ENCODE peak calls at places on chromosome 20, in five cellular contexts. One of them, this sample, is unnamed.

GRCh38 chr20:38579219-38579618 is 1.8 kb upstream of the ADIG start:
- DNase-seq in stimulated activated CD8-positive, alpha-beta memory T cell treated with anti-CD3 and anti-CD28 coated beads, Interleukin-4, amount 100 ng/mL, for 24 hours: no peak
- DNase-seq in psoas muscle: no peak
- DNase-seq in naive B cell: no peak
- DNase-seq in Jurkat, Clone E6-1: no peak
- DNase-seq in this sample: no peak

GRCh38 chr20:48421547-48421946 is 406.3 kb downstream of the PREX1 start:
- DNase-seq in Jurkat, Clone E6-1: no peak
- DNase-seq in stimulated activated CD8-positive, alpha-beta memory T cell treated with anti-CD3 and anti-CD28 coated beads, Interleukin-4, amount 100 ng/mL, for 24 hours: no peak
- DNase-seq in naive B cell: no peak
- DNase-seq in psoas muscle: no peak
- DNase-seq in this sample: no peak

GRCh38 chr20:47272893-47273590 is 83.5 kb downstream of the ZMYND8 start:
- DNase-seq in psoas muscle: no peak
- DNase-seq in naive B cell: peak
- DNase-seq in Jurkat, Clone E6-1: peak
- DNase-seq in stimulated activated CD8-positive, alpha-beta memory T cell treated with anti-CD3 and anti-CD28 coated beads, Interleukin-4, amount 100 ng/mL, for 24 hours: peak
- DNase-seq in this sample: peak

GRCh38 chr20:57810511-57811372 is 100.9 kb upstream of the PMEPA1 start:
- DNase-seq in naive B cell: no peak
- DNase-seq in stimulated activated CD8-positive, alpha-beta memory T cell treated with anti-CD3 and anti-CD28 coated beads, Interleukin-4, amount 100 ng/mL, for 24 hours: no peak
- DNase-seq in psoas muscle: no peak
- DNase-seq in Jurkat, Clone E6-1: no peak
- DNase-seq in this sample: no peak

GRCh38 chr20:22513574-22513973 is 70.8 kb downstream of the FOXA2 start:
- DNase-seq in stimulated activated CD8-positive, alpha-beta memory T cell treated with anti-CD3 and anti-CD28 coated beads, Interleukin-4, amount 100 ng/mL, for 24 hours: no peak
- DNase-seq in psoas muscle: no peak
- DNase-seq in Jurkat, Clone E6-1: no peak
- DNase-seq in naive B cell: no peak
- DNase-seq in this sample: no peak

GRCh38 chr20:39986231-39986904 is 702.7 kb downstream of the MAFB start:
- DNase-seq in naive B cell: no peak
- DNase-seq in Jurkat, Clone E6-1: no peak
- DNase-seq in stimulated activated CD8-positive, alpha-beta memory T cell treated with anti-CD3 and anti-CD28 coated beads, Interleukin-4, amount 100 ng/mL, for 24 hours: no peak
- DNase-seq in psoas muscle: peak
- DNase-seq in this sample: no peak

GRCh38 chr20:16922834-16923233 is 174.7 kb downstream of the OTOR start:
- DNase-seq in naive B cell: no peak
- DNase-seq in psoas muscle: no peak
- DNase-seq in stimulated activated CD8-positive, alpha-beta memory T cell treated with anti-CD3 and anti-CD28 coated beads, Interleukin-4, amount 100 ng/mL, for 24 hours: no peak
- DNase-seq in Jurkat, Clone E6-1: no peak
- DNase-seq in this sample: no peak

GRCh38 chr20:50548396-50548795 is 38.2 kb downstream of the PTPN1 start:
- DNase-seq in naive B cell: no peak
- DNase-seq in psoas muscle: no peak
- DNase-seq in stimulated activated CD8-positive, alpha-beta memory T cell treated with anti-CD3 and anti-CD28 coated beads, Interleukin-4, amount 100 ng/mL, for 24 hours: no peak
- DNase-seq in Jurkat, Clone E6-1: no peak
- DNase-seq in this sample: no peak

GRCh38 chr20:5822569-5822968 is 72.4 kb downstream of the SHLD1 start:
- DNase-seq in Jurkat, Clone E6-1: no peak
- DNase-seq in naive B cell: peak
- DNase-seq in stimulated activated CD8-positive, alpha-beta memory T cell treated with anti-CD3 and anti-CD28 coated beads, Interleukin-4, amount 100 ng/mL, for 24 hours: no peak
- DNase-seq in psoas muscle: no peak
- DNase-seq in this sample: no peak

GRCh38 chr20:32325706-32326506 is 32.2 kb upstream of the ASXL1 start:
- DNase-seq in Jurkat, Clone E6-1: no peak
- DNase-seq in stimulated activated CD8-positive, alpha-beta memory T cell treated with anti-CD3 and anti-CD28 coated beads, Interleukin-4, amount 100 ng/mL, for 24 hours: no peak
- DNase-seq in psoas muscle: no peak
- DNase-seq in naive B cell: no peak
- DNase-seq in this sample: no peak

GRCh38 chr20:37804584-37805566 is 98.1 kb upstream of the VSTM2L start:
- DNase-seq in stimulated activated CD8-positive, alpha-beta memory T cell treated with anti-CD3 and anti-CD28 coated beads, Interleukin-4, amount 100 ng/mL, for 24 hours: no peak
- DNase-seq in naive B cell: peak
- DNase-seq in psoas muscle: no peak
- DNase-seq in Jurkat, Clone E6-1: no peak
- DNase-seq in this sample: no peak

GRCh38 chr20:49270177-49270576 is 7.7 kb downstream of the ZNFX1 start:
- DNase-seq in psoas muscle: no peak
- DNase-seq in naive B cell: no peak
- DNase-seq in Jurkat, Clone E6-1: no peak
- DNase-seq in stimulated activated CD8-positive, alpha-beta memory T cell treated with anti-CD3 and anti-CD28 coated beads, Interleukin-4, amount 100 ng/mL, for 24 hours: no peak
- DNase-seq in this sample: no peak

GRCh38 chr20:44034451-44034850 is 119.8 kb downstream of the TOX2 start:
- DNase-seq in naive B cell: no peak
- DNase-seq in Jurkat, Clone E6-1: no peak
- DNase-seq in psoas muscle: no peak
- DNase-seq in stimulated activated CD8-positive, alpha-beta memory T cell treated with anti-CD3 and anti-CD28 coated beads, Interleukin-4, amount 100 ng/mL, for 24 hours: no peak
- DNase-seq in this sample: peak

GRCh38 chr20:33316343-33316742 is 33.3 kb downstream of the BPIFB1 start:
- DNase-seq in Jurkat, Clone E6-1: no peak
- DNase-seq in naive B cell: no peak
- DNase-seq in stimulated activated CD8-positive, alpha-beta memory T cell treated with anti-CD3 and anti-CD28 coated beads, Interleukin-4, amount 100 ng/mL, for 24 hours: no peak
- DNase-seq in psoas muscle: no peak
- DNase-seq in this sample: no peak

GRCh38 chr20:50992733-50993457 is 30.0 kb downstream of the KCNG1 start:
- DNase-seq in stimulated activated CD8-positive, alpha-beta memory T cell treated with anti-CD3 and anti-CD28 coated beads, Interleukin-4, amount 100 ng/mL, for 24 hours: peak
- DNase-seq in naive B cell: peak
- DNase-seq in psoas muscle: no peak
- DNase-seq in Jurkat, Clone E6-1: peak
- DNase-seq in this sample: peak

GRCh38 chr20:16393836-16394235 is 179.4 kb downstream of the KIF16B start:
- DNase-seq in naive B cell: no peak
- DNase-seq in Jurkat, Clone E6-1: no peak
- DNase-seq in psoas muscle: no peak
- DNase-seq in stimulated activated CD8-positive, alpha-beta memory T cell treated with anti-CD3 and anti-CD28 coated beads, Interleukin-4, amount 100 ng/mL, for 24 hours: no peak
- DNase-seq in this sample: no peak

GRCh38 chr20:51732454-51732791 is 35.8 kb downstream of the ATP9A start:
- DNase-seq in naive B cell: no peak
- DNase-seq in stimulated activated CD8-positive, alpha-beta memory T cell treated with anti-CD3 and anti-CD28 coated beads, Interleukin-4, amount 100 ng/mL, for 24 hours: no peak
- DNase-seq in Jurkat, Clone E6-1: no peak
- DNase-seq in psoas muscle: no peak
- DNase-seq in this sample: no peak

GRCh38 chr20:21099653-21100589 is 6.2 kb downstream of the LINC00237 start:
- DNase-seq in naive B cell: peak
- DNase-seq in Jurkat, Clone E6-1: peak
- DNase-seq in psoas muscle: peak
- DNase-seq in stimulated activated CD8-positive, alpha-beta memory T cell treated with anti-CD3 and anti-CD28 coated beads, Interleukin-4, amount 100 ng/mL, for 24 hours: no peak
- DNase-seq in this sample: no peak

GRCh38 chr20:17875106-17875980 is 93.3 kb downstream of the SNX5 start:
- DNase-seq in Jurkat, Clone E6-1: no peak
- DNase-seq in naive B cell: no peak
- DNase-seq in psoas muscle: peak
- DNase-seq in stimulated activated CD8-positive, alpha-beta memory T cell treated with anti-CD3 and anti-CD28 coated beads, Interleukin-4, amount 100 ng/mL, for 24 hours: no peak
- DNase-seq in this sample: no peak

GRCh38 chr20:24063100-24063499 is 74.5 kb upstream of the GGTLC1 start:
- DNase-seq in stimulated activated CD8-positive, alpha-beta memory T cell treated with anti-CD3 and anti-CD28 coated beads, Interleukin-4, amount 100 ng/mL, for 24 hours: no peak
- DNase-seq in Jurkat, Clone E6-1: no peak
- DNase-seq in psoas muscle: no peak
- DNase-seq in naive B cell: no peak
- DNase-seq in this sample: no peak

GRCh38 chr20:50191566-50192363 is 1.1 kb downstream of the CEBPB start:
- DNase-seq in stimulated activated CD8-positive, alpha-beta memory T cell treated with anti-CD3 and anti-CD28 coated beads, Interleukin-4, amount 100 ng/mL, for 24 hours: peak
- DNase-seq in naive B cell: peak
- DNase-seq in psoas muscle: peak
- DNase-seq in Jurkat, Clone E6-1: peak
- DNase-seq in this sample: peak

GRCh38 chr20:58310291-58310782 is 822 bp downstream of the RAB22A start:
- DNase-seq in psoas muscle: no peak
- DNase-seq in naive B cell: peak
- DNase-seq in Jurkat, Clone E6-1: no peak
- DNase-seq in stimulated activated CD8-positive, alpha-beta memory T cell treated with anti-CD3 and anti-CD28 coated beads, Interleukin-4, amount 100 ng/mL, for 24 hours: no peak
- DNase-seq in this sample: no peak

GRCh38 chr20:5524886-5525285 is 208.1 kb upstream of the PROKR2 start:
- DNase-seq in naive B cell: no peak
- DNase-seq in psoas muscle: no peak
- DNase-seq in Jurkat, Clone E6-1: peak
- DNase-seq in stimulated activated CD8-positive, alpha-beta memory T cell treated with anti-CD3 and anti-CD28 coated beads, Interleukin-4, amount 100 ng/mL, for 24 hours: no peak
- DNase-seq in this sample: no peak

GRCh38 chr20:59560588-59561227 is 43.6 kb upstream of the PHACTR3 start:
- DNase-seq in psoas muscle: no peak
- DNase-seq in naive B cell: no peak
- DNase-seq in Jurkat, Clone E6-1: peak
- DNase-seq in stimulated activated CD8-positive, alpha-beta memory T cell treated with anti-CD3 and anti-CD28 coated beads, Interleukin-4, amount 100 ng/mL, for 24 hours: no peak
- DNase-seq in this sample: no peak

GRCh38 chr20:59204201-59204894 is 40.7 kb downstream of the ZNF831 start:
- DNase-seq in psoas muscle: no peak
- DNase-seq in naive B cell: no peak
- DNase-seq in stimulated activated CD8-positive, alpha-beta memory T cell treated with anti-CD3 and anti-CD28 coated beads, Interleukin-4, amount 100 ng/mL, for 24 hours: no peak
- DNase-seq in Jurkat, Clone E6-1: no peak
- DNase-seq in this sample: no peak

GRCh38 chr20:64232794-64233193 is 22.8 kb upstream of the PCMTD2 start:
- DNase-seq in Jurkat, Clone E6-1: peak
- DNase-seq in psoas muscle: peak
- DNase-seq in stimulated activated CD8-positive, alpha-beta memory T cell treated with anti-CD3 and anti-CD28 coated beads, Interleukin-4, amount 100 ng/mL, for 24 hours: no peak
- DNase-seq in naive B cell: no peak
- DNase-seq in this sample: peak

GRCh38 chr20:62562831-62563230 is 79.5 kb upstream of the SLCO4A1 start:
- DNase-seq in psoas muscle: peak
- DNase-seq in Jurkat, Clone E6-1: no peak
- DNase-seq in stimulated activated CD8-positive, alpha-beta memory T cell treated with anti-CD3 and anti-CD28 coated beads, Interleukin-4, amount 100 ng/mL, for 24 hours: no peak
- DNase-seq in naive B cell: no peak
- DNase-seq in this sample: no peak

GRCh38 chr20:58294497-58295455 is 14.7 kb upstream of the RAB22A start:
- DNase-seq in psoas muscle: no peak
- DNase-seq in naive B cell: no peak
- DNase-seq in Jurkat, Clone E6-1: no peak
- DNase-seq in stimulated activated CD8-positive, alpha-beta memory T cell treated with anti-CD3 and anti-CD28 coated beads, Interleukin-4, amount 100 ng/mL, for 24 hours: no peak
- DNase-seq in this sample: no peak

GRCh38 chr20:49276895-49277785 is 717 bp downstream of the ZNFX1 start:
- DNase-seq in Jurkat, Clone E6-1: no peak
- DNase-seq in stimulated activated CD8-positive, alpha-beta memory T cell treated with anti-CD3 and anti-CD28 coated beads, Interleukin-4, amount 100 ng/mL, for 24 hours: peak
- DNase-seq in psoas muscle: peak
- DNase-seq in naive B cell: no peak
- DNase-seq in this sample: peak

GRCh38 chr20:45336530-45337366 is 11.5 kb downstream of the SDC4 start:
- DNase-seq in Jurkat, Clone E6-1: no peak
- DNase-seq in stimulated activated CD8-positive, alpha-beta memory T cell treated with anti-CD3 and anti-CD28 coated beads, Interleukin-4, amount 100 ng/mL, for 24 hours: no peak
- DNase-seq in naive B cell: no peak
- DNase-seq in psoas muscle: peak
- DNase-seq in this sample: no peak

GRCh38 chr20:48131581-48131980 is 346.3 kb upstream of the SULF2 start:
- DNase-seq in stimulated activated CD8-positive, alpha-beta memory T cell treated with anti-CD3 and anti-CD28 coated beads, Interleukin-4, amount 100 ng/mL, for 24 hours: no peak
- DNase-seq in psoas muscle: no peak
- DNase-seq in naive B cell: no peak
- DNase-seq in Jurkat, Clone E6-1: no peak
- DNase-seq in this sample: no peak

GRCh38 chr20:59566631-59567524 is 37.5 kb upstream of the PHACTR3 start:
- DNase-seq in Jurkat, Clone E6-1: no peak
- DNase-seq in psoas muscle: no peak
- DNase-seq in naive B cell: no peak
- DNase-seq in stimulated activated CD8-positive, alpha-beta memory T cell treated with anti-CD3 and anti-CD28 coated beads, Interleukin-4, amount 100 ng/mL, for 24 hours: no peak
- DNase-seq in this sample: no peak

GRCh38 chr20:22623211-22623610 is 38.8 kb upstream of the FOXA2 start:
- DNase-seq in naive B cell: no peak
- DNase-seq in psoas muscle: no peak
- DNase-seq in stimulated activated CD8-positive, alpha-beta memory T cell treated with anti-CD3 and anti-CD28 coated beads, Interleukin-4, amount 100 ng/mL, for 24 hours: no peak
- DNase-seq in Jurkat, Clone E6-1: no peak
- DNase-seq in this sample: no peak

GRCh38 chr20:62449951-62450815 is 22.8 kb upstream of the RBBP8NL start:
- DNase-seq in stimulated activated CD8-positive, alpha-beta memory T cell treated with anti-CD3 and anti-CD28 coated beads, Interleukin-4, amount 100 ng/mL, for 24 hours: no peak
- DNase-seq in naive B cell: no peak
- DNase-seq in Jurkat, Clone E6-1: no peak
- DNase-seq in psoas muscle: no peak
- DNase-seq in this sample: no peak

GRCh38 chr20:48819813-48820648 is 7.8 kb downstream of the PREX1 start:
- DNase-seq in stimulated activated CD8-positive, alpha-beta memory T cell treated with anti-CD3 and anti-CD28 coated beads, Interleukin-4, amount 100 ng/mL, for 24 hours: no peak
- DNase-seq in Jurkat, Clone E6-1: no peak
- DNase-seq in naive B cell: no peak
- DNase-seq in psoas muscle: no peak
- DNase-seq in this sample: no peak

GRCh38 chr20:57662028-57662312 is 41.7 kb upstream of the ZBP1 start:
- DNase-seq in naive B cell: no peak
- DNase-seq in Jurkat, Clone E6-1: no peak
- DNase-seq in psoas muscle: no peak
- DNase-seq in stimulated activated CD8-positive, alpha-beta memory T cell treated with anti-CD3 and anti-CD28 coated beads, Interleukin-4, amount 100 ng/mL, for 24 hours: no peak
- DNase-seq in this sample: no peak

GRCh38 chr20:13953227-13953626 is 37.2 kb downstream of the SEL1L2 start:
- DNase-seq in stimulated activated CD8-positive, alpha-beta memory T cell treated with anti-CD3 and anti-CD28 coated beads, Interleukin-4, amount 100 ng/mL, for 24 hours: no peak
- DNase-seq in Jurkat, Clone E6-1: no peak
- DNase-seq in psoas muscle: no peak
- DNase-seq in naive B cell: no peak
- DNase-seq in this sample: no peak

GRCh38 chr20:21397341-21398108 is at the start of gene NKX2-4:
- DNase-seq in Jurkat, Clone E6-1: no peak
- DNase-seq in psoas muscle: no peak
- DNase-seq in stimulated activated CD8-positive, alpha-beta memory T cell treated with anti-CD3 and anti-CD28 coated beads, Interleukin-4, amount 100 ng/mL, for 24 hours: no peak
- DNase-seq in naive B cell: peak
- DNase-seq in this sample: no peak

GRCh38 chr20:45791668-45792512 is at the start of the genes DNTTIP1 and WFDC3:
- DNase-seq in psoas muscle: peak
- DNase-seq in stimulated activated CD8-positive, alpha-beta memory T cell treated with anti-CD3 and anti-CD28 coated beads, Interleukin-4, amount 100 ng/mL, for 24 hours: peak
- DNase-seq in Jurkat, Clone E6-1: peak
- DNase-seq in naive B cell: peak
- DNase-seq in this sample: peak

GRCh38 chr20:58626076-58626475 is 25.0 kb upstream of the STX16 start:
- DNase-seq in naive B cell: no peak
- DNase-seq in Jurkat, Clone E6-1: no peak
- DNase-seq in psoas muscle: no peak
- DNase-seq in stimulated activated CD8-positive, alpha-beta memory T cell treated with anti-CD3 and anti-CD28 coated beads, Interleukin-4, amount 100 ng/mL, for 24 hours: no peak
- DNase-seq in this sample: no peak

This sample was measured in DND-41.